ENCODE peak calls at places on chromosomes 2 and 18, in six cellular contexts. One of them, this sample, is unnamed.

GRCh38 chr2:160837416-160837815 is 322.8 kb upstream of the TANK start:
- DNase-seq in heart right ventricle: no peak
- DNase-seq in lower lobe of right lung: no peak
- DNase-seq in fibroblast of the aortic adventitia: peak; percentile 44
- DNase-seq in activated gamma-delta T cell treated with Interleukin-2 at 50 U/mL for 16 hours: no peak
- DNase-seq in cardiac muscle cell: no peak
- DNase-seq in this sample: no peak

GRCh38 chr18:23887035-23887434 is 127.5 kb upstream of the TTC39C start:
- DNase-seq in heart right ventricle: no peak
- DNase-seq in lower lobe of right lung: no peak
- DNase-seq in fibroblast of the aortic adventitia: no peak
- DNase-seq in activated gamma-delta T cell treated with Interleukin-2 at 50 U/mL for 16 hours: no peak
- DNase-seq in cardiac muscle cell: no peak
- DNase-seq in this sample: no peak

GRCh38 chr2:45003586-45004568 is 5.4 kb downstream of the SIX2 start:
- DNase-seq in heart right ventricle: no peak
- DNase-seq in lower lobe of right lung: no peak
- DNase-seq in fibroblast of the aortic adventitia: no peak
- DNase-seq in activated gamma-delta T cell treated with Interleukin-2 at 50 U/mL for 16 hours: no peak
- DNase-seq in cardiac muscle cell: peak; percentile 25
- DNase-seq in this sample: no peak

GRCh38 chr2:2750867-2751714 is 420.0 kb upstream of the MYT1L start:
- DNase-seq in heart right ventricle: no peak
- DNase-seq in lower lobe of right lung: no peak
- DNase-seq in fibroblast of the aortic adventitia: no peak
- DNase-seq in activated gamma-delta T cell treated with Interleukin-2 at 50 U/mL for 16 hours: no peak
- DNase-seq in cardiac muscle cell: no peak
- DNase-seq in this sample: no peak

GRCh38 chr2:220569380-220569779 is 942.0 kb downstream of the SLC4A3 start:
- DNase-seq in heart right ventricle: no peak
- DNase-seq in lower lobe of right lung: no peak
- DNase-seq in fibroblast of the aortic adventitia: no peak
- DNase-seq in activated gamma-delta T cell treated with Interleukin-2 at 50 U/mL for 16 hours: no peak
- DNase-seq in cardiac muscle cell: no peak
- DNase-seq in this sample: no peak

GRCh38 chr2:234989183-234989701 is 37.4 kb downstream of the SH3BP4 start:
- DNase-seq in heart right ventricle: peak; percentile 82
- DNase-seq in lower lobe of right lung: peak; percentile 94
- DNase-seq in fibroblast of the aortic adventitia: peak; percentile 48
- DNase-seq in activated gamma-delta T cell treated with Interleukin-2 at 50 U/mL for 16 hours: no peak
- DNase-seq in cardiac muscle cell: no peak
- DNase-seq in this sample: no peak

GRCh38 chr2:196528486-196529223 is 110.9 kb upstream of the CCDC150 start:
- DNase-seq in heart right ventricle: no peak
- DNase-seq in lower lobe of right lung: no peak
- DNase-seq in fibroblast of the aortic adventitia: peak; percentile 54
- DNase-seq in activated gamma-delta T cell treated with Interleukin-2 at 50 U/mL for 16 hours: no peak
- DNase-seq in cardiac muscle cell: no peak
- DNase-seq in this sample: no peak

GRCh38 chr2:74751981-74752808 is 81.7 kb upstream of the HK2 start:
- DNase-seq in heart right ventricle: no peak
- DNase-seq in lower lobe of right lung: no peak
- DNase-seq in fibroblast of the aortic adventitia: no peak
- DNase-seq in activated gamma-delta T cell treated with Interleukin-2 at 50 U/mL for 16 hours: no peak
- DNase-seq in cardiac muscle cell: no peak
- DNase-seq in this sample: no peak

GRCh38 chr18:8484951-8485350 is 124.3 kb upstream of the RAB12 start:
- DNase-seq in heart right ventricle: no peak
- DNase-seq in lower lobe of right lung: no peak
- DNase-seq in fibroblast of the aortic adventitia: no peak
- DNase-seq in activated gamma-delta T cell treated with Interleukin-2 at 50 U/mL for 16 hours: no peak
- DNase-seq in cardiac muscle cell: no peak
- DNase-seq in this sample: no peak

GRCh38 chr2:68879296-68879695 is 8.1 kb upstream of the BMP10 start:
- DNase-seq in heart right ventricle: no peak
- DNase-seq in lower lobe of right lung: no peak
- DNase-seq in fibroblast of the aortic adventitia: peak; percentile 73
- DNase-seq in activated gamma-delta T cell treated with Interleukin-2 at 50 U/mL for 16 hours: no peak
- DNase-seq in cardiac muscle cell: peak; percentile 29
- DNase-seq in this sample: no peak